ENCODE peak calls at places on chromosomes 7 and 10, in four cellular contexts. Z is lower lobe of right lung, L is astrocyte, D is substantia nigra. V is an unnamed sample.

GRCh38 chr10:20142311-20142710 is 326.1 kb downstream of the PLXDC2 start:
- DNase-seq in Z (no peak), L (no peak), D (no peak), V (no peak)

GRCh38 chr10:118340486-118340885 is 1.6 kb downstream of the FAM204A start:
- DNase-seq in Z (no peak), L (no peak), D (no peak), V (no peak)

GRCh38 chr10:78831457-78831856 is 237.3 kb upstream of the ZMIZ1 start:
- DNase-seq in Z (no peak), L (no peak), D (no peak), V (no peak)

GRCh38 chr10:85175635-85176034 is 847.2 kb downstream of the CCSER2 start:
- DNase-seq in Z (no peak), L (no peak), D (no peak), V (no peak)

GRCh38 chr10:128859738-128860386 is 607.2 kb upstream of the MGMT start:
- DNase-seq in Z (no peak), L (no peak), D (no peak), V (peak; percentile 2)

GRCh38 chr10:5078781-5079180 is 15.4 kb upstream of the AKR1C3 start:
- DNase-seq in Z (no peak), L (peak; percentile 6), D (no peak), V (no peak)

GRCh38 chr7:134693256-134693655 is 46.6 kb downstream of the BPGM start:
- DNase-seq in Z (no peak), L (peak; percentile 96), D (no peak), V (no peak)

GRCh38 chr7:11185179-11185578 is 211.5 kb downstream of the PHF14 start:
- DNase-seq in Z (no peak), L (peak; percentile 78), D (no peak), V (no peak)

GRCh38 chr10:35212856-35213255 is 86.2 kb downstream of the CREM start:
- DNase-seq in Z (no peak), L (no peak), D (peak; percentile 11), V (no peak)

GRCh38 chr7:42155836-42156540 is 81.0 kb downstream of the GLI3 start:
- DNase-seq in Z (no peak), L (peak; percentile 33), D (no peak), V (no peak)

GRCh38 chr10:104033401-104033930 is 52.2 kb downstream of the COL17A1 start:
- DNase-seq in Z (no peak), L (no peak), D (peak; percentile 7), V (no peak)

GRCh38 chr7:93232673-93233018 is 480 bp downstream of the VPS50 start:
- DNase-seq in Z (no peak), L (no peak), D (no peak), V (no peak)

GRCh38 chr7:118079369-118079768 is 104.6 kb upstream of the LSM8 start:
- DNase-seq in Z (no peak), L (peak; percentile 12), D (no peak), V (no peak)

GRCh38 chr7:86788948-86789347 is 145.2 kb downstream of the GRM3 start:
- DNase-seq in Z (no peak), L (no peak), D (no peak), V (no peak)

GRCh38 chr7:118183254-118183585 is 744 bp upstream of the LSM8 start:
- DNase-seq in Z (no peak), L (no peak), D (no peak), V (no peak)

DNA sequence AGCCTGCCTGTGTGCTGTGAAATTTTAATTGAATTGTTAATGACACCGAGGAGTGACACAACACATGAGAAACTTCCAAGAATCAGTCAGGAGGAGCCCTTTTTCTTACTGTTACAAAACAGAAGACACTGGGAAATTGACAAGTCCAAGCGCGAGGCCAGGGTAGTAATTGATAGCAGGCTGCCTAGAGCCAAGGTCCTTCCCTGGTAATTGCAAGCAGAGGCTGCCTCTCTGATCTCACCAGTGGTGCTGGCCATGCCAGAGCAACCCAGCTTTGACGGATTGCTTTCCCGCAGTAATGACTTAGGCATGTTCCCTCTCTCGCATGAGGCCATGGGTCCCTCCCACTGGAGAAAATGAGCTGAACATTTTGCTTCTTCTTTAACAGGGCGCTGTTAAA is 111.5 kb downstream of the LRMDA start:
- DNase-seq in Z (no peak), L (peak; percentile 89), D (no peak), V (no peak)
- H3K27ac ChIP-seq in Z (no peak overlapping the region), L (no peak overlapping the region), D (no peak overlapping the region), V (no peak overlapping the region)

DNA sequence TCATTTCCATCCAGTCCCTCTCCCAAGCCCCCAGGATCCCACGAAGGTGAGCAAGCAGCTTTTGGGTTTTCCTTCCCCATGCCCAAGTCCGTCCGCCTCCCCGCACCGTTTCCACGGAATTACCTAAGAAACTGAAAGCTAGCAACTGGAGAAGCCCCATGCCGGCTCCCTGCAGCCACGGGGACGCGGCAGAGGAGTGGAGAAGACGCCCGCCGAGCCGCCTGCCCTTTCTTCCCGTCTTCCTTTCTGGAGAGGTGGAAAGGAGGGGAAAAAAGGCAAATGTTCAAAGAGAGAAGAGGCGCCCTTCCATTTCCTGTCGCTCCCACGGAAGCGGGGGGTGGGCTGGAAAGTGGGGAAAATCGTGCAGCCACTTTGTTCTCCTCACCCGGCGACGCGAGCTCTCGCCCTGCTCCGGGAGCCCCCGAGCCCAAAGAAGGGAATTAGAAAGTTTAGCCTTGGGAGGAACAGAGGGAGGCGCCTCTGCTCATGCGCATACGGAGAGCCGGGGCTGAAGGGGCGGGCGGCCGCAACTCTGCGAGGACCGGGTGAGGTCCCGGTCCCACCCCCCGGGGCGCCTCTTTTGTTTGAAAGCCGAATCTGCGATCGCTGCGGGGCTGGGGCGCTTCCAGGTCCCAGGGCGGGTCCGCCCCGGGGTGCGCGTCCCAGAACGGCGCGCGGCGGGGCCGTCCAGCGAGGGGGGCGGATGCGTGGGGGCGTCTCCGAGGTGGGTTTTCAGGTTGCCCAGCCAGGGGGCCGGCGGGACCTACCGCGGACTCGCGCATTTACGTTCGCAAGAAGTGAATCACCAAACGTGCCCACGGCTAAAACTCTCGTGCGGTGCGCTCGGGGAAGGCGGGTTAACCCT is at the start of gene LAMB1:
- DNase-seq in Z (peak; percentile 60), L (peak; percentile 72), D (no peak), V (no peak)
- H3K27ac ChIP-seq in Z (peak within 1 kb of the TSS; percentile 82), L (peak within 1 kb of the TSS; percentile 91), D (no peak within 1 kb of the TSS), V (no peak within 1 kb of the TSS)

GRCh38 chr10:109882251-109883057 is 40.9 kb downstream of the XPNPEP1 start:
- DNase-seq in Z (no peak), L (no peak), D (no peak), V (no peak)
- H3K27ac ChIP-seq in Z (no peak overlapping the region), L (no peak overlapping the region), D (no peak overlapping the region), V (no peak overlapping the region)

GRCh38 chr10:123536176-123536845 is 129.8 kb upstream of the GPR26 start:
- DNase-seq in Z (no peak), L (no peak), D (no peak), V (no peak)

GRCh38 chr10:123537188-123537961 is 128.8 kb upstream of the GPR26 start:
- DNase-seq in Z (no peak), L (no peak), D (no peak), V (no peak)

GRCh38 chr10:123535386-123535785 is 130.8 kb upstream of the GPR26 start:
- DNase-seq in Z (no peak), L (no peak), D (no peak), V (no peak)

GRCh38 chr10:123538401-123539320 is 127.5 kb upstream of the GPR26 start:
- DNase-seq in Z (no peak), L (no peak), D (no peak), V (no peak)
- H3K27ac ChIP-seq in Z (no peak overlapping the region), L (no peak overlapping the region), D (no peak overlapping the region), V (no peak overlapping the region)

GRCh38 chr10:92688573-92688926 is 1.2 kb upstream of the HHEX start:
- DNase-seq in Z (no peak), L (no peak), D (no peak), V (no peak)
- H3K27ac ChIP-seq in Z (peak overlapping the region; percentile 90), L (no peak overlapping the region), D (no peak overlapping the region), V (no peak overlapping the region)

GRCh38 chr7:129877146-129877792 is 75.5 kb downstream of the UBE2H start:
- DNase-seq in Z (no peak), L (no peak), D (no peak), V (no peak)
- H3K27ac ChIP-seq in Z (no peak overlapping the region), L (no peak overlapping the region), D (no peak overlapping the region), V (no peak overlapping the region)

GRCh38 chr10:3260066-3260834 is 87.7 kb upstream of the PITRM1 start:
- DNase-seq in Z (no peak), L (no peak), D (no peak), V (no peak)
- H3K27ac ChIP-seq in Z (no peak overlapping the region), L (no peak overlapping the region), D (no peak overlapping the region), V (no peak overlapping the region)

GRCh38 chr10:69728335-69728861 is 73.3 kb upstream of the COL13A1 start:
- DNase-seq in Z (no peak), L (peak; percentile 63), D (no peak), V (no peak)

GRCh38 chr10:69731184-69731583 is 70.5 kb upstream of the COL13A1 start:
- DNase-seq in Z (no peak), L (peak; percentile 72), D (no peak), V (no peak)

GRCh38 chr10:69730251-69731156 is 71.2 kb upstream of the COL13A1 start:
- DNase-seq in Z (no peak), L (no peak), D (no peak), V (no peak)

GRCh38 chr10:69731698-69732097 is 70.0 kb upstream of the COL13A1 start:
- DNase-seq in Z (no peak), L (no peak), D (no peak), V (no peak)

GRCh38 chr10:69729326-69730048 is 72.2 kb upstream of the COL13A1 start:
- DNase-seq in Z (no peak), L (no peak), D (no peak), V (no peak)
- H3K27ac ChIP-seq in Z (peak overlapping the region; percentile 11), L (no peak overlapping the region), D (no peak overlapping the region), V (no peak overlapping the region)

V was measured in CD4-positive, alpha-beta memory T cell.